ENCODE peak calls at places on chromosomes 13 and 19, in four cellular contexts. One of them, this sample, is unnamed. For H3K79me2 and H3K27me3, the result is how much of the 10 kb centered on the place peaks cover.

GRCh38 chr19:39217094-39217493 is 13.0 kb upstream of the SYCN start:
- DNase-seq in K562: no peak
- DNase-seq in DND-41: no peak
- DNase-seq in HepG2: no peak
- DNase-seq in this sample: no peak

GRCh38 chr19:43782689-43783231 is 2.0 kb upstream of the KCNN4 start:
- DNase-seq in K562: peak
- DNase-seq in DND-41: no peak
- DNase-seq in HepG2: no peak
- DNase-seq in this sample: peak

GRCh38 chr13:49679244-49679643 is 12.0 kb downstream of the EBPL start:
- DNase-seq in K562: no peak
- DNase-seq in DND-41: peak
- DNase-seq in HepG2: peak
- DNase-seq in this sample: no peak

GRCh38 chr13:97460004-97460756 is 26.2 kb downstream of the RAP2A start:
- DNase-seq in K562: no peak
- DNase-seq in DND-41: no peak
- DNase-seq in HepG2: no peak
- DNase-seq in this sample: peak

GRCh38 chr13:31424130-31424729 is 224.5 kb downstream of the B3GLCT start:
- DNase-seq in K562: peak
- DNase-seq in DND-41: peak
- DNase-seq in HepG2: peak
- DNase-seq in this sample: peak

GRCh38 chr19:13795595-13796300 is 505 bp downstream of the ZSWIM4 start:
- DNase-seq in K562: peak
- DNase-seq in DND-41: peak
- DNase-seq in HepG2: no peak
- DNase-seq in this sample: peak

GRCh38 chr19:882871-883497 is 10.0 kb downstream of the MED16 start:
- DNase-seq in K562: no peak
- DNase-seq in DND-41: no peak
- DNase-seq in HepG2: no peak
- DNase-seq in this sample: no peak

GRCh38 chr19:48698046-48698445 is 2.3 kb downstream of the FUT2 start:
- DNase-seq in K562: peak
- DNase-seq in DND-41: no peak
- DNase-seq in HepG2: no peak
- DNase-seq in this sample: no peak

GRCh38 chr13:75785130-75785529 is 149.0 kb downstream of the LMO7 start:
- DNase-seq in K562: no peak
- DNase-seq in DND-41: no peak
- DNase-seq in HepG2: no peak
- DNase-seq in this sample: no peak

GRCh38 chr19:7681336-7682174 is 922 bp downstream of the TRAPPC5 start:
- DNase-seq in K562: peak
- DNase-seq in DND-41: peak
- DNase-seq in HepG2: peak
- DNase-seq in this sample: peak

GRCh38 chr19:1513492-1514294 is 874 bp upstream of the ADAMTSL5 start:
- DNase-seq in K562: peak
- DNase-seq in DND-41: peak
- DNase-seq in HepG2: no peak
- DNase-seq in this sample: no peak

GRCh38 chr19:2312819-2313501 is 5.0 kb upstream of the LINGO3 start:
- DNase-seq in K562: no peak
- DNase-seq in DND-41: no peak
- DNase-seq in HepG2: no peak
- DNase-seq in this sample: no peak

GRCh38 chr19:42152285-42152684 is 20.0 kb upstream of the POU2F2 start:
- DNase-seq in K562: no peak
- DNase-seq in DND-41: no peak
- DNase-seq in HepG2: no peak
- DNase-seq in this sample: no peak

GRCh38 chr13:108188260-108188659 is 27.1 kb downstream of the LIG4 start:
- DNase-seq in K562: no peak
- DNase-seq in DND-41: no peak
- DNase-seq in HepG2: no peak
- DNase-seq in this sample: no peak

GRCh38 chr13:108182652-108183051 is 32.7 kb downstream of the LIG4 start:
- DNase-seq in K562: no peak
- DNase-seq in DND-41: no peak
- DNase-seq in HepG2: no peak
- DNase-seq in this sample: no peak

GRCh38 chr13:108190897-108191296 is 24.4 kb downstream of the LIG4 start:
- DNase-seq in K562: no peak
- DNase-seq in DND-41: no peak
- DNase-seq in HepG2: no peak
- DNase-seq in this sample: no peak

GRCh38 chr13:108185218-108185617 is 30.1 kb downstream of the LIG4 start:
- DNase-seq in K562: no peak
- DNase-seq in DND-41: no peak
- DNase-seq in HepG2: no peak
- DNase-seq in this sample: no peak
- H2AFZ ChIP-seq in K562: peak
- H2AFZ ChIP-seq in DND-41: no peak
- H2AFZ ChIP-seq in HepG2: no peak
- H2AFZ ChIP-seq in this sample: no peak

GRCh38 chr13:45220403-45220802 is 19.6 kb upstream of the KCTD4 start:
- DNase-seq in K562: no peak
- DNase-seq in DND-41: no peak
- DNase-seq in HepG2: no peak
- DNase-seq in this sample: no peak
- H3K79me2 ChIP-seq in K562: under half
- H3K79me2 ChIP-seq in DND-41: under half
- H3K79me2 ChIP-seq in HepG2: under half
- H3K79me2 ChIP-seq in this sample: under half

DNA sequence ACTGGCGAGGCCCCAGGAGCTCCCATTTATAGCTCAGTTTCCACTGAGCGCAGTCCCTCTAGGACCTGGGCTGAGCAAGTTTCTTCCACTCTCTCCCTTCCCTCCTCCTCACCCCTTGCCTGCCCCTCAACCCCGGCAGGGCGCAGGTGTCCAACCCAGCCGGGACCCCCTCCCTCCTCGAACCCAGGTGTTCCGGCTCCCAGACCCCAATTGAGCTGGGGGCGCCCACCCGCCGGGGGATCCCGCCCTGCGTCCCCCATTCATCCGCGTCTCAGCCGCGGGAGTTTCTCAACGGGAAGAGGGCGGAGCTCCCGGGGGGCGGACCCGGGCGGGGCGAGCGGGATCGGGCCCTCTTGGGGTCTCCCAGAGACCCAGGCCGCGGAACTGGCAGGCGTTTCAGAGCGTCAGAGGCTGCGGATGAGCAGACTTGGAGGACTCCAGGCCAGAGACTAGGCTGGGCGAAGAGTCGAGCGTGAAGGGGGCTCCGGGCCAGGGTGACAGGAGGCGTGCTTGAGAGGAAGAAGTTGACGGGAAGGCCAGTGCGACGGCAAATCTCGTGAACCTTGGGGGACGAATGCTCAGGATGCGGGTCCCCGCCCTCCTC is at the start of gene KIRREL2:
- DNase-seq in K562: peak
- DNase-seq in DND-41: peak
- DNase-seq in HepG2: no peak
- DNase-seq in this sample: no peak
- H3K27me3 ChIP-seq in K562: half or more
- H3K27me3 ChIP-seq in DND-41: under half
- H3K27me3 ChIP-seq in HepG2: under half
- H3K27me3 ChIP-seq in this sample: half or more

DNA sequence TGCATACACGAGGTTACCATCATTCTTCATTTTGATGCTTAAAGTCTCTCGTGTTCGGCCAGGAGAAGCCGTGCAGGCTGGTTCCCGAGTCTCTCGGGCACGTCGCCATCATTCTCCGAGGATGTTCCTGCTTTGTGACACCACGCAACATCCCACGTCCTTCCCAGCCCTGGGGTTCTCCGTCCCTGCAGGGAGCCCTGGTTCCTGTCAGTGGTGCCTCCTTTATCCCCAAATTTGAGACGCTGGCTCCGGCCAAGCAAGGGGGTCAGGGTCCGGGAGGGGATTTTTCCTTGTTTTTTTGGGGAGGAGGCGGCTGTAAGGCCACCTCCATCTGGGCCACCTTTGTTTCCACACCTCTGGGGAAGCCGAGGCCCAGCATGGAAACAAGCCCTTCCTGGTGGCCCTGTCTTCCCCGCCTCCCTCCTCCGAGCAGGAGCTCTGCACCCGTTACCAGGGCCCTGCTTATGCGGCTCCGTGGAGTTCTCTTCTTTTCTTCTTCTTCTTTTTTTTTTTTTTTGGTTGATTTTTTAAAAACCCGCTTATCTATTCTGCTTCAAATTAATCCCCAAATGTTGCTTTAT is 50.2 kb downstream of the TEX29 start:
- DNase-seq in K562: no peak
- DNase-seq in DND-41: no peak
- DNase-seq in HepG2: no peak
- DNase-seq in this sample: no peak
- H2AFZ ChIP-seq in K562: no peak
- H2AFZ ChIP-seq in DND-41: no peak
- H2AFZ ChIP-seq in HepG2: no peak
- H2AFZ ChIP-seq in this sample: no peak

DNA sequence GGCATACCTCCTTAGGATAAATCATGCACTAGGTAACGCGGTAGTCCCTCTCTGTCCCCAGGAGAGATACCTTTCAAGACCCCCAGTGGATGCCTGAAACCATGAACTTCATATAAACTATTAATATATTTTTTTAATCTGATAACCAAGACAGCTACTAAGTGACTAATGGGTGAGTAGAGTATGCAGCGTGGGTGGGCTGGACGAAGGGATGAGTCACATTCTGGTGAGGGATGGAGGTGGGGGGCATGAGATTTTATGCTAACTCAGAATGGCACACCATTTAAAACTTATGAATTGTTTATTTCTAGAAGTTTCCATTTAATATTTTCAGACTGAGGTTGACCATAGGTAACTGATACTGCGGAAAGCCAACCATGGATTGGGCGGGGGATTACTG is 46.2 kb downstream of the CDK8 start:
- DNase-seq in K562: no peak
- DNase-seq in DND-41: no peak
- DNase-seq in HepG2: no peak
- DNase-seq in this sample: no peak
- H3K79me2 ChIP-seq in K562: under half
- H3K79me2 ChIP-seq in DND-41: half or more
- H3K79me2 ChIP-seq in HepG2: under half
- H3K79me2 ChIP-seq in this sample: under half

GRCh38 chr19:15449620-15450527 is at the start of gene WIZ:
- DNase-seq in K562: peak
- DNase-seq in DND-41: peak
- DNase-seq in HepG2: peak
- DNase-seq in this sample: peak

GRCh38 chr19:15448778-15449619 is 757 bp downstream of the WIZ start:
- DNase-seq in K562: peak
- DNase-seq in DND-41: peak
- DNase-seq in HepG2: no peak
- DNase-seq in this sample: no peak

GRCh38 chr19:15452111-15453047 is 2.6 kb upstream of the WIZ start:
- DNase-seq in K562: peak
- DNase-seq in DND-41: peak
- DNase-seq in HepG2: peak
- DNase-seq in this sample: peak

GRCh38 chr19:15448014-15448777 is 1.6 kb downstream of the WIZ start:
- DNase-seq in K562: no peak
- DNase-seq in DND-41: no peak
- DNase-seq in HepG2: no peak
- DNase-seq in this sample: no peak

DNA sequence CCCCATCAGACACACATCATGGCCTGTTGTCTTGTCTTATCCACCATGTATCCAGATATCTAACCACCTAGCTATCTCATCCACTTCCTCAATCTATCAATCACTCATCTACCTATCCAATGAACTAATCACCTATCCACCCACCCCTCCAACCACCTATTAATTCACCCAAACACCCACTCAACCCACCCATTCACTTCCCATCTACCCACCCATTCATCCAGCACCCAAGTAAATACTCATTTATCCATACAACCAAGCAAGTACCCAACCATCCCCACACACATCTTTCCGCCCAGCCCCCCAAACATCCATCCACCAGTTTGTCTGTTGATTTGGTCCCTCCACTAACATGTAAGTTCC is 753 bp upstream of the WIZ start:
- DNase-seq in K562: no peak
- DNase-seq in DND-41: no peak
- DNase-seq in HepG2: no peak
- DNase-seq in this sample: no peak
- H3K27me3 ChIP-seq in K562: under half
- H3K27me3 ChIP-seq in DND-41: under half
- H3K27me3 ChIP-seq in HepG2: under half
- H3K27me3 ChIP-seq in this sample: under half

GRCh38 chr19:4328243-4328990 is 10.2 kb downstream of the STAP2 start:
- DNase-seq in K562: peak
- DNase-seq in DND-41: peak
- DNase-seq in HepG2: no peak
- DNase-seq in this sample: no peak
- H2AFZ ChIP-seq in K562: peak
- H2AFZ ChIP-seq in DND-41: no peak
- H2AFZ ChIP-seq in HepG2: no peak
- H2AFZ ChIP-seq in this sample: no peak

GRCh38 chr19:18173572-18174294 is at the start of gene IFI30:
- DNase-seq in K562: peak
- DNase-seq in DND-41: peak
- DNase-seq in HepG2: peak
- DNase-seq in this sample: peak
- H3K79me2 ChIP-seq in K562: under half
- H3K79me2 ChIP-seq in DND-41: under half
- H3K79me2 ChIP-seq in HepG2: under half
- H3K79me2 ChIP-seq in this sample: under half